ENCODE peak calls at places on chromosome 21, in five cellular contexts. Q is breast epithelium, X is NCI-H1092, K is HuH-7.5, B is D341Med. L is an unnamed sample.

GRCh38 chr21:36478207-36478701 is 1.7 kb downstream of the CLDN14 start:
- DNase-seq in X (no peak), Q (no peak), B (no peak), K (no peak), L (no peak)

GRCh38 chr21:45542242-45542666 is at the start of gene SLC19A1:
- DNase-seq in B (peak; percentile 99), K (peak; percentile 93), Q (peak; percentile 63), X (peak; percentile 52), L (peak; percentile 82)

GRCh38 chr21:42262826-42263225 is 43.9 kb downstream of the ABCG1 start:
- DNase-seq in X (peak; percentile 13), Q (peak; percentile 85), B (no peak), K (peak; percentile 46), L (no peak)

GRCh38 chr21:39312112-39313041 is 1.1 kb downstream of the BRWD1 start:
- DNase-seq in K (peak; percentile 97), B (peak; percentile 99), Q (peak; percentile 91), X (peak; percentile 90), L (peak; percentile 97)

GRCh38 chr21:42685036-42685435 is 31.6 kb downstream of the PDE9A start:
- DNase-seq in B (no peak), K (no peak), X (no peak), Q (no peak), L (no peak)

GRCh38 chr21:27314096-27314495 is 347.2 kb upstream of the ADAMTS5 start:
- DNase-seq in B (no peak), Q (no peak), X (no peak), K (no peak), L (no peak)

GRCh38 chr21:25297117-25297516 is 310.2 kb downstream of the MRPL39 start:
- DNase-seq in X (no peak), B (no peak), Q (no peak), K (no peak), L (no peak)

GRCh38 chr21:36858320-36858957 is 108.0 kb downstream of the HLCS start:
- DNase-seq in X (no peak), Q (no peak), B (no peak), K (no peak), L (no peak)

GRCh38 chr21:31337991-31338891 is 5.8 kb downstream of the TIAM1 start:
- DNase-seq in B (no peak), Q (no peak), K (no peak), X (no peak), L (no peak)

GRCh38 chr21:16418211-16418610 is 688.4 kb downstream of the USP25 start:
- DNase-seq in K (no peak), Q (no peak), X (no peak), B (no peak), L (peak; percentile 70)

GRCh38 chr21:17003221-17003620 is 509.6 kb upstream of the CXADR start:
- DNase-seq in K (no peak), X (no peak), Q (no peak), B (no peak), L (no peak)

GRCh38 chr21:42223826-42224575 is 5.1 kb downstream of the ABCG1 start:
- DNase-seq in K (no peak), B (no peak), X (no peak), Q (no peak), L (no peak)

GRCh38 chr21:44706706-44707615 is 4.4 kb downstream of the TSPEAR start:
- DNase-seq in X (no peak), K (no peak), Q (no peak), B (peak; percentile 27), L (no peak)

GRCh38 chr21:45831991-45832740 is 149.4 kb upstream of the COL6A1 start:
- DNase-seq in B (no peak), Q (no peak), K (no peak), X (no peak), L (no peak)

GRCh38 chr21:43283136-43283924 is 114.5 kb downstream of the CRYAA start:
- DNase-seq in K (no peak), Q (no peak), X (no peak), B (no peak), L (no peak)

GRCh38 chr21:38060533-38060932 is 144.3 kb upstream of the KCNJ6 start:
- DNase-seq in Q (no peak), K (no peak), X (no peak), B (no peak), L (no peak)

GRCh38 chr21:44875341-44875740 is 1.9 kb upstream of the PTTG1IP start:
- DNase-seq in B (no peak), Q (no peak), K (no peak), X (no peak), L (peak; percentile 89)

GRCh38 chr21:34836103-34836932 is 167.5 kb downstream of the CLIC6 start:
- DNase-seq in K (no peak), B (no peak), X (no peak), Q (no peak), L (no peak)

GRCh38 chr21:35325953-35326352 is 276.9 kb upstream of the RUNX1 start:
- DNase-seq in K (no peak), X (no peak), Q (no peak), B (no peak), L (peak; percentile 34)

L was measured in OCI-M1.